ENCODE peak calls at places on chromosome 22, in five cellular contexts. G, Y, I, R and J are unnamed samples.

GRCh38 chr22:49929553-49929979 is 11.1 kb downstream of the CRELD2 start:
- DNase-seq in G (no peak), Y (peak), I (peak), R (peak), J (no peak)

GRCh38 chr22:40635008-40635939 is 1.2 kb downstream of the MRTFA start:
- DNase-seq in G (no peak), Y (no peak), I (no peak), R (no peak), J (peak)

GRCh38 chr22:25829237-25829636 is 87.2 kb downstream of the MYO18B start:
- DNase-seq in G (no peak), Y (no peak), I (no peak), R (no peak), J (no peak)

GRCh38 chr22:29096736-29097669 is 24.2 kb downstream of the KREMEN1 start:
- DNase-seq in G (no peak), Y (no peak), I (no peak), R (no peak), J (no peak)

GRCh38 chr22:38830026-38830844 is 13.6 kb downstream of the NPTXR start:
- DNase-seq in G (no peak), Y (no peak), I (no peak), R (peak), J (no peak)

GRCh38 chr22:36221799-36222751 is 17.3 kb downstream of the APOL2 start:
- DNase-seq in G (peak), Y (peak), I (peak), R (peak), J (no peak)

GRCh38 chr22:23652711-23653110 is 20.6 kb upstream of the DRICH1 start:
- DNase-seq in G (no peak), Y (no peak), I (no peak), R (no peak), J (no peak)

GRCh38 chr22:25282671-25283561 is 63.5 kb downstream of the CRYBB2 start:
- DNase-seq in G (no peak), Y (peak), I (peak), R (no peak), J (no peak)

GRCh38 chr22:37843746-37844089 is 416 bp downstream of the ANKRD54 start:
- DNase-seq in G (no peak), Y (peak), I (peak), R (no peak), J (no peak)

GRCh38 chr22:40684728-40685127 is 5.4 kb downstream of the MCHR1 start:
- DNase-seq in G (no peak), Y (no peak), I (no peak), R (no peak), J (no peak)

GRCh38 chr22:30866811-30867271 is 101.7 kb downstream of the MORC2 start:
- DNase-seq in G (no peak), Y (no peak), I (no peak), R (no peak), J (peak)

GRCh38 chr22:22401381-22401780 is 107.2 kb downstream of the ZNF280B start:
- DNase-seq in G (no peak), Y (no peak), I (no peak), R (no peak), J (no peak)

GRCh38 chr22:46058591-46059519 is 81.9 kb upstream of the WNT7B start:
- DNase-seq in G (peak), Y (no peak), I (no peak), R (peak), J (no peak)

GRCh38 chr22:24133187-24133965 is 47.9 kb upstream of the SUSD2 start:
- DNase-seq in G (no peak), Y (no peak), I (no peak), R (peak), J (no peak)

GRCh38 chr22:49576241-49577141 is 251.2 kb downstream of the BRD1 start:
- DNase-seq in G (no peak), Y (no peak), I (no peak), R (no peak), J (no peak)

DNA sequence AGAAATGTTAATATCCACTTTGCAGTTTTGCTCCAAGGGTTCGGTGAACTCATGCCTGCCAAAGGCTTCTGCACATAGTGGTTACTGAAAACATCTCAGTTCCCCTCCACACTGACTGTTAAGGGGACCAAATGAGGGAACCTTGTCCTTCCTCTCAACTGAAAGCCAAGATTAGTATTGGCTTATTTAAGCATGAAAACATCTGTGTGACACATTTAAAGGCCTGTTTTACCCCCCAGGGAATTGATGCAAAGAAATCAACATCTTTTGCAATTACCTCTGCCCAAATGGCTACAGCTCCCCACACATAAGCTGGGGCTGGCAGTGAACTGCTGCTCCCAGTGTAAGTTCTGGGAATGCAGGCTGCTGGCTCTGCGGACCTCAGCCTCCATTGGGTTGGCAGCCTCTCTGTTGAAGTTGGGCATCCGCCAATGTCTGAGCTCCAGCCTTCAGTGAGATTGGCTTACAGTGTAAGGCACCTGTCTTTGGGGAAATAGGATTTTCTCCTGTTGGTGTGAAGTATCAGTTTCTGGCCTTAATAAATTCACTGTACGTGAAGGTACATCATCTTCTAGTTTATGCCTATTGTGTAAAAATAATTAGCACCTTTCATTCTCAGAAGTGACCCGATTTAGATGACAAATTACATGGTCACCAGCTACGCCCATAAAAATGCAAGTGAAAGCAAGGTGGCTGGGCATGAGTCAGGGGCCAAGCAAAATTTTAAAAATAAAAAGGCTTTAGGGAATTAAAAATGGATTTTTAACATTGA is 213.4 kb upstream of the SYN3 start:
- DNase-seq in G (peak), Y (peak), I (peak), R (no peak), J (no peak)
- TF ChIP-seq CTCF in G (no peak), Y (no peak), I (no peak), R (no peak), J (no peak)

DNA sequence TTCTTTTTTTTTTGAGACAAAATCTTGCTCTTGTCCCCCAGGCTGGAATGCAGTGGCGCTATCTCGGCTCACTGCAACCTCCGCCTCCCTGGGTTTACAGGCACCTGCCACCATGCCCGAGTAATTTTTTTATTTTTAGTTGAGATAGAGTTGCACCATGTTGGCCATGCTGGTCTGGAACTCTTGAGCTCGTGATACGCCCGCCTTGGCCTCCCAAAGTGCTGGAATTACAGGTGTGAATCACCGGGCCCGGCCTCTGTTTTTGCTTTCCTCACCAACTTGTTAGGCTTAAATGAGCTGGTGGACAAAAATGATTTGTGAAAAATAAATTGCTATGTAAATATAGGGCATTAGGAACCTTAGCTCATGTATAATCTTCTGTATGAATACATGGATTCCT is 3.5 kb downstream of the MEI1 start:
- DNase-seq in G (no peak), Y (no peak), I (no peak), R (no peak), J (no peak)
- TF ChIP-seq CTCF in G (no peak), Y (no peak), I (no peak), R (no peak), J (no peak)

GRCh38 chr22:44623771-44624510 is 78.1 kb upstream of the PRR5 start:
- DNase-seq in G (no peak), Y (no peak), I (no peak), R (peak), J (no peak)
- TF ChIP-seq CTCF in G (peak), Y (peak), I (no peak), R (no peak), J (no peak)

DNA sequence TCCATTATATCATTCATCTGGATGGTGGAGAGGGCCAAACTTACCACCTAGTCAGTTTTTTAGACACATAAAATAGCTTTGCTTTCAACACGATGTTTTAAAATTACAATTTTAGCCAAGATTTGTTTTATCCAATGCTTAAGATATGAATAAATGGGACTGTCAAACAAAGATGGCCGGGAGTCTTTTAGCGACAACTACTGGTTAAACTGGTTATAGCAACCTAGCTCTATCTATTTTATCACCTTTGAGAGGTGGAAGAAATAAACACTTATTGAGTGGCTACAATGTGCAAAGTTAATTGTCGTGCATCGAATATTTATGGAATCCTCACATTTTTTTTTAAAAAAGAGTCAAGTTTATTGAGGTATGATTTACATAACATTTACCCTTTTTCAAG is 279.8 kb downstream of the MIAT start:
- DNase-seq in G (no peak), Y (no peak), I (no peak), R (no peak), J (no peak)
- TF ChIP-seq CTCF in G (no peak), Y (peak), I (no peak), R (no peak), J (no peak)